ENCODE peak calls at places on chromosomes 4 and X, in four cellular contexts. X is breast epithelium, K is dorsolateral prefrontal cortex, V is WTC11. D is an unnamed sample.

GRCh38 chrX:105876658-105877057 is 54.3 kb downstream of the NRK start:
- DNase-seq in X (no peak), K (no peak), V (no peak), D (no peak)

GRCh38 chrX:130144509-130144908 is 21.1 kb downstream of the AIFM1 start:
- DNase-seq in X (no peak), K (no peak), V (no peak), D (no peak)

GRCh38 chrX:67544871-67545771 is 1.3 kb downstream of the AR start:
- DNase-seq in X (no peak), K (no peak), V (peak), D (no peak)

GRCh38 chr4:154124539-154125255 is 335.8 kb upstream of the SFRP2 start:
- DNase-seq in X (no peak), K (no peak), V (no peak), D (no peak)

GRCh38 chr4:20512053-20512810 is 188.0 kb upstream of the PACRGL start:
- DNase-seq in X (no peak), K (no peak), V (no peak), D (no peak)

GRCh38 chr4:106291678-106292077 is 24.3 kb downstream of the TBCK start:
- DNase-seq in X (no peak), K (no peak), V (no peak), D (no peak)

GRCh38 chr4:162117051-162117450 is 46.7 kb downstream of the FSTL5 start:
- DNase-seq in X (no peak), K (no peak), V (no peak), D (no peak)

GRCh38 chrX:99142745-99143144 is 1267.3 kb downstream of the PCDH19 start:
- DNase-seq in X (no peak), K (no peak), V (no peak), D (no peak)

GRCh38 chr4:20265726-20266125 is 14.0 kb downstream of the SLIT2 start:
- DNase-seq in X (no peak), K (no peak), V (no peak), D (no peak)

GRCh38 chrX:149513713-149514427 is 8.8 kb upstream of the IDS start:
- DNase-seq in X (no peak), K (no peak), V (no peak), D (no peak)

GRCh38 chr4:30716671-30717207 is 3.4 kb upstream of the PCDH7 start:
- DNase-seq in X (no peak), K (no peak), V (no peak), D (no peak)

GRCh38 chr4:139669859-139670258 is 4.2 kb downstream of the MGST2 start:
- DNase-seq in X (no peak), K (no peak), V (no peak), D (no peak)

GRCh38 chr4:174120446-174121142 is 162.9 kb downstream of the FBXO8 start:
- DNase-seq in X (no peak), K (no peak), V (peak), D (no peak)

GRCh38 chrX:106170318-106170717 is 2.2 kb downstream of the PWWP3B start:
- DNase-seq in X (no peak), K (no peak), V (no peak), D (no peak)

GRCh38 chrX:43481601-43482000 is 174.5 kb upstream of the MAOA start:
- DNase-seq in X (no peak), K (no peak), V (no peak), D (no peak)

GRCh38 chrX:137234651-137235402 is 201.0 kb upstream of the GPR101 start:
- DNase-seq in X (no peak), K (no peak), V (no peak), D (no peak)

GRCh38 chrX:153580700-153581386 is 18.1 kb downstream of the CCNQ start:
- DNase-seq in X (no peak), K (no peak), V (peak), D (no peak)

GRCh38 chrX:129932137-129932791 is 26.3 kb downstream of the UTP14A start:
- DNase-seq in X (peak), K (peak), V (peak), D (peak)

GRCh38 chr4:41133619-41134018 is 80.7 kb downstream of the APBB2 start:
- DNase-seq in X (no peak), K (no peak), V (no peak), D (no peak)

GRCh38 chr4:103996059-103996458 is 276.3 kb upstream of the TACR3 start:
- DNase-seq in X (no peak), K (no peak), V (no peak), D (peak)

GRCh38 chrX:113790987-113791386 is 792.9 kb upstream of the HTR2C start:
- DNase-seq in X (no peak), K (no peak), V (no peak), D (no peak)

GRCh38 chr4:16532240-16532990 is 306.1 kb upstream of the TAPT1 start:
- DNase-seq in X (peak), K (no peak), V (no peak), D (no peak)

GRCh38 chr4:118014831-118015230 is 19.5 kb upstream of the NDST3 start:
- DNase-seq in X (no peak), K (no peak), V (no peak), D (no peak)

GRCh38 chrX:10636337-10636736 is 16.0 kb upstream of the MID1 start:
- DNase-seq in X (no peak), K (no peak), V (peak), D (no peak)

GRCh38 chrX:103073442-103073841 is 9.5 kb upstream of the BEX1 start:
- DNase-seq in X (no peak), K (no peak), V (no peak), D (no peak)

GRCh38 chr4:79852305-79852730 is 220.7 kb downstream of the ANTXR2 start:
- DNase-seq in X (no peak), K (no peak), V (peak), D (no peak)

GRCh38 chrX:15816453-15816838 is 26.2 kb downstream of the ZRSR2 start:
- DNase-seq in X (no peak), K (no peak), V (no peak), D (no peak)

GRCh38 chrX:15814811-15815210 is 24.5 kb downstream of the ZRSR2 start:
- DNase-seq in X (no peak), K (no peak), V (no peak), D (no peak)

GRCh38 chrX:15816886-15817285 is 26.6 kb downstream of the ZRSR2 start:
- DNase-seq in X (no peak), K (no peak), V (no peak), D (no peak)

GRCh38 chrX:15812212-15812938 is 22.1 kb downstream of the ZRSR2 start:
- DNase-seq in X (no peak), K (no peak), V (no peak), D (no peak)

GRCh38 chrX:15815779-15816452 is 25.6 kb downstream of the ZRSR2 start:
- DNase-seq in X (no peak), K (no peak), V (peak), D (no peak)
- TF ChIP-seq CTCF in X (no peak), K (no peak), V (no peak), D (no peak)

GRCh38 chr4:71540749-71541269 is 202.0 kb downstream of the SLC4A4 start:
- DNase-seq in X (no peak), K (no peak), V (no peak), D (no peak)
- TF ChIP-seq CTCF in X (no peak), K (no peak), V (no peak), D (no peak)

GRCh38 chr4:15006416-15007024 is 4.2 kb downstream of the CPEB2 start:
- DNase-seq in X (no peak), K (no peak), V (no peak), D (no peak)
- TF ChIP-seq CTCF in X (peak), K (peak), V (no peak), D (peak)

GRCh38 chrX:125132274-125132673 is 187.4 kb upstream of the TEX13C start:
- DNase-seq in X (no peak), K (no peak), V (no peak), D (no peak)
- TF ChIP-seq CTCF in X (no peak), K (peak), V (peak), D (peak)

DNA sequence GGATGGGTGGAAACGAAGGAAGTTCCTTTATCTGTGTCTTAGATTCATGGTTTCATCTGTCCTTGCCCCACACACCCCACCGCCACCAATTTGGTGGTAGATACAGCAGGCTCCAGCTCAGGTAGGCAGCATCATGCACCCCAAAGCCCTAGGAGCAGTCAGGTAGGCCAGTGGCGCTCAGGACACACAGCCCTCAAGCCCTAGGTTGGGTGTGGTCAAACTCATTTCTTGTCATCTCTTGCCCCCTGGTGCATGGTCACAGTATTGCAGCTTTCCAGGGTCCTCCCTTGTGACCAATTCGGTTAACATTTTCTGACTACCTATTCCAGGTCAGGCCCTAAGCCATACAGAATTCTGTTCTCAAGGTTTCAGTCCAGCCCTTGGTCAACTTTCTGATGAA is 14.5 kb upstream of the PRRG3 start:
- DNase-seq in X (no peak), K (no peak), V (peak), D (no peak)
- TF ChIP-seq CTCF in X (peak), K (peak), V (peak), D (peak)

DNA sequence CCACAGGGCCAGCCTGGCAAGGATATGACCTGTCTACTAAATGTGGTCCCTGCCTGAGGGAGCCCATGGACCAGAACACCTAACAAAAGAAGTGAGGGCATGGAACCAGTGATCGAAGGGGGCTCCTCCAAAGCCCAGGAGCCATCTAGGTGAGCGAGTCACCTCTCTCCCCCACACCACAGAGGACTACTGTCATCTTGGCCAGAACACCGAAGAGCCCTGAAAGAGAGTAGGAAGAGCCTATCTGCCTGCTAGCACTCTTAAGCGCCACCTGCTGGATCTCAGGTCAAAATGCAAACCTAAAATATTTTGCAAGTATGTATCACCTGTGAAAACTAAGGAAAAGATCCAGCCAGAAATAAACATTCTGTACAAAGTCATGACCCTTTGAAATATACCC is 137.9 kb upstream of the ZXDB start:
- DNase-seq in X (no peak), K (no peak), V (no peak), D (no peak)
- TF ChIP-seq CTCF in X (peak), K (peak), V (no peak), D (no peak)

GRCh38 chrX:23202316-23202715 is 132.3 kb upstream of the PTCHD1 start:
- DNase-seq in X (no peak), K (no peak), V (no peak), D (no peak)
- TF ChIP-seq CTCF in X (no peak), K (no peak), V (no peak), D (no peak)

GRCh38 chrX:55451125-55451524 is 802 bp upstream of the MAGEH1 start:
- DNase-seq in X (no peak), K (no peak), V (no peak), D (no peak)

GRCh38 chrX:55452825-55453124 is 848 bp downstream of the MAGEH1 start:
- DNase-seq in X (no peak), K (no peak), V (no peak), D (no peak)

GRCh38 chrX:55450259-55450658 is 1.7 kb upstream of the MAGEH1 start:
- DNase-seq in X (no peak), K (no peak), V (no peak), D (no peak)

GRCh38 chrX:55451626-55451989 is 319 bp upstream of the MAGEH1 start:
- DNase-seq in X (no peak), K (no peak), V (no peak), D (no peak)

GRCh38 chrX:55451990-55452824 is at the start of gene MAGEH1:
- DNase-seq in X (peak), K (peak), V (peak), D (no peak)
- TF ChIP-seq CTCF in X (no peak), K (no peak), V (no peak), D (no peak)

GRCh38 chr4:165112258-165113156 is at the start of gene TMEM192:
- DNase-seq in X (peak), K (peak), V (peak), D (peak)
- TF ChIP-seq CTCF in X (peak), K (peak), V (no peak), D (peak)

D was measured in D721Med.